ENCODE peak calls at places on chromosomes 12 and 14, in five cellular contexts. F, U, C, D and R are unnamed samples.

GRCh38 chr12:117030187-117030896 is 68.9 kb downstream of the TESC start:
- DNase-seq in D (no peak), U (peak), F (peak), C (no peak), R (no peak)

GRCh38 chr12:54016478-54016964 is 7.7 kb downstream of the HOXC8 start:
- DNase-seq in F (no peak), D (no peak), C (no peak), U (no peak), R (no peak)

GRCh38 chr14:99327050-99327449 is 55.1 kb upstream of the BCL11B start:
- DNase-seq in D (no peak), F (peak), U (no peak), C (no peak), R (no peak)

GRCh38 chr12:22648668-22649067 is 23.7 kb downstream of the ETNK1 start:
- DNase-seq in D (no peak), F (no peak), C (no peak), U (no peak), R (no peak)

GRCh38 chr14:105475916-105476845 is 1.6 kb downstream of the CRIP2 start:
- DNase-seq in C (no peak), F (no peak), D (no peak), U (peak), R (no peak)

GRCh38 chr12:117874842-117875434 is 93.9 kb downstream of the KSR2 start:
- DNase-seq in C (peak), F (peak), U (peak), D (peak), R (no peak)

GRCh38 chr12:131671871-131672270 is 39.0 kb upstream of the SFSWAP start:
- DNase-seq in C (no peak), D (no peak), U (no peak), F (peak), R (no peak)

GRCh38 chr12:121494093-121494787 is 86.6 kb downstream of the KDM2B start:
- DNase-seq in D (peak), U (peak), C (peak), F (peak), R (no peak)

GRCh38 chr12:19033244-19033643 is 96.3 kb upstream of the PLEKHA5 start:
- DNase-seq in D (no peak), F (no peak), C (no peak), U (no peak), R (no peak)

GRCh38 chr12:55738113-55739024 is 4.6 kb upstream of the GDF11 start:
- DNase-seq in D (no peak), U (peak), C (peak), F (peak), R (no peak)

GRCh38 chr14:33081259-33081658 is 142.6 kb downstream of the NPAS3 start:
- DNase-seq in F (no peak), C (no peak), U (no peak), D (no peak), R (no peak)

GRCh38 chr12:96375841-96376249 is 24.4 kb downstream of the CDK17 start:
- DNase-seq in F (no peak), U (no peak), D (no peak), C (no peak), R (no peak)

GRCh38 chr12:19038210-19038609 is 91.3 kb upstream of the PLEKHA5 start:
- DNase-seq in C (no peak), D (no peak), U (no peak), F (no peak), R (no peak)

GRCh38 chr12:67534671-67535070 is 113.9 kb upstream of the DYRK2 start:
- DNase-seq in D (peak), F (no peak), U (no peak), C (peak), R (no peak)

GRCh38 chr12:114703060-114703493 is 19.1 kb upstream of the TBX3 start:
- DNase-seq in U (no peak), D (no peak), F (no peak), C (no peak), R (no peak)

GRCh38 chr12:94208433-94208921 is 60.1 kb downstream of the PLXNC1 start:
- DNase-seq in F (no peak), U (no peak), D (no peak), C (no peak), R (no peak)

GRCh38 chr12:70759161-70759918 is 122.1 kb upstream of the PTPRB start:
- DNase-seq in F (no peak), C (no peak), U (no peak), D (no peak), R (no peak)

GRCh38 chr14:73634333-73634833 is 10.4 kb upstream of the DNAL1 start:
- DNase-seq in U (peak), C (peak), F (no peak), D (no peak), R (no peak)

GRCh38 chr14:99626041-99626648 is 18.8 kb upstream of the HHIPL1 start:
- DNase-seq in D (no peak), F (peak), U (no peak), C (no peak), R (no peak)

GRCh38 chr14:25887251-25887908 is 710.5 kb downstream of the NOVA1 start:
- DNase-seq in C (no peak), F (no peak), D (no peak), U (no peak), R (peak)

GRCh38 chr12:15892645-15893259 is 10.6 kb downstream of the STRAP start:
- DNase-seq in D (no peak), C (no peak), F (no peak), U (no peak), R (no peak)

GRCh38 chr12:4858385-4858784 is 51.3 kb upstream of the KCNA1 start:
- DNase-seq in C (no peak), F (no peak), U (peak), D (no peak), R (no peak)

GRCh38 chr12:60148109-60148508 is 552.3 kb downstream of the SLC16A7 start:
- DNase-seq in F (no peak), C (no peak), D (peak), U (no peak), R (peak)

GRCh38 chr12:47753021-47754001 is 5.4 kb downstream of the RAPGEF3 start:
- DNase-seq in C (peak), F (peak), D (no peak), U (peak), R (no peak)

GRCh38 chr12:79266511-79267129 is 402.0 kb downstream of the SYT1 start:
- DNase-seq in C (no peak), U (no peak), F (no peak), D (no peak), R (no peak)

GRCh38 chr12:16269941-16270340 is 7.5 kb downstream of the SLC15A5 start:
- DNase-seq in U (no peak), D (no peak), F (no peak), C (no peak), R (no peak)

GRCh38 chr12:101414533-101415119 is 7.1 kb upstream of the ARL1 start:
- DNase-seq in C (peak), F (no peak), D (peak), U (peak), R (no peak)

GRCh38 chr14:20512139-20512905 is 7.0 kb downstream of the RNASE10 start:
- DNase-seq in F (no peak), D (no peak), U (no peak), C (no peak), R (no peak)

GRCh38 chr14:101727611-101728010 is 33.9 kb upstream of the PPP2R5C start:
- DNase-seq in U (no peak), F (no peak), D (no peak), C (no peak), R (no peak)

GRCh38 chr14:96271421-96271762 is 15.4 kb downstream of the BDKRB1 start:
- DNase-seq in C (no peak), U (no peak), D (no peak), F (no peak), R (peak)

GRCh38 chr12:94841171-94841570 is 162.3 kb downstream of the NDUFA12 start:
- DNase-seq in C (no peak), U (no peak), D (no peak), F (no peak), R (no peak)

GRCh38 chr12:114274131-114274530 is 131.8 kb downstream of the TBX5 start:
- DNase-seq in F (no peak), D (no peak), U (no peak), C (no peak), R (no peak)

GRCh38 chr14:41285193-41285748 is 321.4 kb upstream of the LRFN5 start:
- DNase-seq in F (no peak), D (no peak), U (peak), C (peak), R (no peak)

GRCh38 chr12:53495903-53496751 is 3.1 kb downstream of the MAP3K12 start:
- DNase-seq in D (peak), C (peak), U (peak), F (peak), R (no peak)

GRCh38 chr14:73712540-73713141 is 1.5 kb downstream of the PNMA1 start:
- DNase-seq in F (no peak), D (no peak), C (no peak), U (no peak), R (no peak)

GRCh38 chr12:110647669-110648068 is 33.7 kb downstream of the TCTN1 start:
- DNase-seq in C (no peak), U (no peak), F (no peak), D (no peak), R (no peak)

GRCh38 chr12:34398366-34398705 is 376.0 kb downstream of the ALG10 start:
- DNase-seq in C (no peak), D (no peak), U (peak), F (peak), R (no peak)

DNA sequence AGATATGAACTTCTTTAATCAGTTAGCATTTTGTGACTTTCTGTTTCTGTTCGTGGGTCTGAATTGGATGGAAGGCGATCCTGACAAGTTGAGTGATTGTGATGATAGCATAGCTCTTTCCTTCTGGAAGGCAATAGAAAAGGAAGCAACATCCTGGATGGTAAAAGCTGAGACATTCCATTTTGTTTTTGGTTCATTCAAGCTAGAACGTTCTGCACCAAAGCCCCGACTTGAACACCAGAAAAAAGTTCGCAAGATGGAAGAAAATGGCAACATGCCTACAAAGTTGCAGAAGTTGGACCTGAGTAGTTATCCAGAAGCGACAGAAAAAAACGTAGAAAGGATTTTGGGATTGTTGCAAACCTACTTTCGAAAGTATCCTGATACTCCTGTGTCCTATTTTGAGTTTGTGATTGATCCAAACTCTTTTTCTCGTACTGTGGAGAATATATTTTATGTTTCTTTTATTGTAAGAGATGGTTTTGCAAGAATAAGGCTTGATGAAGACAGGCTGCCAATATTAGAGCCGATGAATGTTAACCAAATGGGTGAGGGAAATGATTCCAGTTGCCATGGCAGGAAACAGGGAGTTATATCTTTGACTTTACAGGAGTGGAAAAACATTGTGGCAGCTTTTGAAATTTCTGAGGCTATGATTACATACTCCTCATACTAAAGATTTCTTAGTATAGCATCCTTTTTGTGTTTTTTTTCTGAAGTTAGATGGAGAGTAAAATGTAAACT is 894 bp downstream of the EID3 start:
- DNase-seq in D (no peak), F (no peak), U (no peak), C (no peak), R (no peak)
- H3K27ac ChIP-seq in D (peak), F (peak), U (no peak), C (peak), R (no peak)

GRCh38 chr14:86013663-86014062 is 483.7 kb downstream of the FLRT2 start:
- DNase-seq in D (no peak), C (no peak), F (no peak), U (no peak), R (no peak)

GRCh38 chr14:86012391-86012790 is 482.4 kb downstream of the FLRT2 start:
- DNase-seq in D (no peak), U (no peak), F (no peak), C (no peak), R (no peak)

GRCh38 chr14:86015511-86015910 is 485.6 kb downstream of the FLRT2 start:
- DNase-seq in U (no peak), C (no peak), F (no peak), D (no peak), R (no peak)

GRCh38 chr14:86015916-86016315 is 486.0 kb downstream of the FLRT2 start:
- DNase-seq in C (no peak), D (no peak), U (no peak), F (no peak), R (no peak)
- H3K27ac ChIP-seq in C (no peak), D (no peak), U (no peak), F (no peak), R (no peak)

GRCh38 chr12:76024942-76025600 is 6.5 kb downstream of the PHLDA1 start:
- DNase-seq in C (no peak), F (no peak), D (peak), U (no peak), R (no peak)
- H3K27ac ChIP-seq in C (peak), F (no peak), D (no peak), U (no peak), R (peak)

GRCh38 chr12:39240144-39240486 is 202.8 kb downstream of the KIF21A start:
- DNase-seq in C (no peak), F (no peak), U (no peak), D (no peak), R (no peak)

GRCh38 chr12:39236994-39237393 is 205.9 kb downstream of the KIF21A start:
- DNase-seq in D (no peak), F (no peak), C (no peak), U (no peak), R (peak)

GRCh38 chr12:39240573-39240972 is 202.3 kb downstream of the KIF21A start:
- DNase-seq in D (no peak), U (no peak), C (no peak), F (no peak), R (no peak)

GRCh38 chr12:39235990-39236767 is 206.7 kb downstream of the KIF21A start:
- DNase-seq in F (no peak), D (no peak), C (no peak), U (no peak), R (peak)

DNA sequence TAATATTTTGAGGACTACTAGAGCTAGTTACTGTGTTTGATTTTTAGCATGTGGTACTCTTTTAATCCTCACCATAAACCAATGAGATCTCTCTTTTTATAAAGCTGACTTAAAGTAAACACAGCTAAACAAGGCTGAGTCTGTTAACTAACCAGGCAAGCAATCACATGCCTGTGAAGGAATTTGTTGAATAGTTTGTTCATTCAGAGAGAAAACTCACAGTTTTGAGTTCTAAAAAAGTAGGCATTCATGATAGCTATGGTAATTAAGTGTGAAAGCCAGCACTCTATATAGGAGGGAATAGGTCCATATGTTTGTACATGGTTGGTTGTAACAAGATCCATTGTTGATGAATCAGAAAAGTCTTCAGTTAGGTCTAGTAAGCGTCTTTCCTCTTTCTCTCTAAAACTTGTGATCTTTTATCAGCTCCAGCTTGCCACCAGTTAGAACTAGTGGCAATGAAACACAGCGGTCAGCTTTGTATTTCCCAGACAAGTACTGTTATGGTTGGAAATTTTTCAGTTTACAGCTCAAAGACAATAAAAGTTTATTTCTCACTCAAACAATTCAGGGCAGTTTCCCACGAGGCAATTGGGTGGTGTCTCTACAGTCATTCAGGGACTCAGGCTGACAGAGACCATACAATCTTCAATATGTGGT is 203.3 kb downstream of the KIF21A start:
- DNase-seq in D (no peak), U (no peak), F (no peak), C (no peak), R (no peak)
- H3K27ac ChIP-seq in D (no peak), U (peak), F (no peak), C (no peak), R (peak)

GRCh38 chr14:75268638-75269550 is 9.7 kb upstream of the FOS start:
- DNase-seq in U (peak), F (no peak), D (no peak), C (no peak), R (no peak)
- H3K27ac ChIP-seq in U (peak), F (no peak), D (no peak), C (no peak), R (no peak)

GRCh38 chr14:64682843-64683242 is 21.4 kb upstream of the PLEKHG3 start:
- DNase-seq in U (no peak), F (no peak), D (no peak), C (no peak), R (no peak)

GRCh38 chr14:64684091-64684490 is 20.1 kb upstream of the PLEKHG3 start:
- DNase-seq in C (no peak), D (peak), U (peak), F (no peak), R (no peak)

GRCh38 chr14:64683264-64683663 is 21.0 kb upstream of the PLEKHG3 start:
- DNase-seq in C (no peak), F (no peak), D (no peak), U (no peak), R (no peak)

GRCh38 chr14:64680675-64681060 is 23.6 kb upstream of the PLEKHG3 start:
- DNase-seq in U (no peak), F (no peak), C (no peak), D (no peak), R (no peak)

GRCh38 chr14:64682173-64682710 is 22.0 kb upstream of the PLEKHG3 start:
- DNase-seq in D (no peak), U (peak), C (no peak), F (peak), R (peak)
- H3K27ac ChIP-seq in D (peak), U (peak), C (no peak), F (peak), R (peak)

DNA sequence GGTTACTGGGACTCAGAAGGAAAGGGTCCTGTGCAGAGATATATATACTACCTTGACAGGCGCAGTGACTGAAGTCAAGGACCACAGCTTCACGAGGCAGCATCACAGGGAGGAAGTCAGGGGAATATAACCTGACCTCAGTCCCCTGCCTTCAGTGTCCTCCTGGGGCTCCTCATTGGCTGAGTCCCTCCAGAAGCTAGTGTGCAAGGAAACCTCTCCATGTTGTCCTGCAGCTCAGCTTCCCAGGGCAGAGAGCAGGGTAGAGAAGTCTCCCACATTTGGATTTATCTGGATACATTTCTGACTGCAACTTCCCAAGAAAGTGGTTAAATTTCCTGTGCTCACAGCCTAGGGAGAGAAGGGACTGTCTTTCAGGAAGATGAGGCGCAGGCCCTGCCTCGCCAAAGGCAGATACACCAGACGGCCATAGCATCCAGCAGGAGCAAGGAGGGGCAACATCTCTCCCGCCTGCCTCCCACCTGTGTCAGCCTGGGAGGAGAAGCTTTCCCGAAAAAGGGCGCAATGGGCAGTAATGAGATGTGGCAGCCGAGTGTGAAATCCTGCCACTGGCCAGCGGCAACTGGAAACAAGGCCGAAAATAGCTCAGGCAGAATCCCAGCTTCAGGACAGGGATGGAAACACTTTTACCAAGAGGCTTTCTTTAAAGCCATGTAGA is 55.0 kb upstream of the HIF1A start:
- DNase-seq in U (no peak), C (no peak), F (no peak), D (no peak), R (no peak)
- H3K27ac ChIP-seq in U (no peak), C (no peak), F (no peak), D (no peak), R (no peak)

DNA sequence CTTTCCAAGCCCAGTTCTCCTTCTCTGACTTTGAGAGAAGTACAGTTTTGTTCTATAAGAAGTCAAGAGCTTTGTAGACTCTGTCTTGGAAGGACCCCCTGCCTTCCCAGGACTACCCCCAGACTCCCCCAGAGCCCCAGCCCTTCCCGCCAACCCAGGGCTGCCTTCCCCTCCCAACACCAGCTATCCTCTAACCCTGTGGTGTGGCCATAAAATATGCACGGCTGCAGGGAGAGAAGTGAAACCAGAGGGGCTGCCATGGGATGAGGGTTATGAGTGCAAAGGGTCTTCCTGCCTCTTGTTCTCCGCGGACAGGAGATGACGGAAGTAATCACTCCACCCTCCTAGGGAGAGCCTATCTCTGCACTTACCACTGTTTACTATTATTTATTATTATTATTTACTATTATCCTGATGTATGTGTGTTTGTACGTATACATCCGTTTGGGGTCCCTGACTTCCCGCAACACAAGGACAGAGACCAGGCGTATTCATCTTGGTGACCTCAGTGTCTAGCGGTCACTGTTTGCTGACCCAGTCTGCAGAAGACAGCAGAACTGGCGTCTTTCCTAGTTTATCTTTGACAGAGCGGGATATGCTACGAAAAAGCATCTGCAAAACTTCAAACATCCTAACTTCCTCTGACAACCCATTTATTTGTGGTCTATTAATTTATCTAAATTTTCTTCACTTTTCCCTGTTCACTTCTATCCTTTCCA is 3.5 kb upstream of the SCNN1A start:
- DNase-seq in F (no peak), D (no peak), U (no peak), C (no peak), R (no peak)
- H3K27ac ChIP-seq in F (no peak), D (no peak), U (peak), C (no peak), R (no peak)